ENCODE peak calls at places on chromosomes 6 and 20, in seven cellular contexts. N is CD4-positive, alpha-beta T cell; B is H1; Y is heart left ventricle; Z is nephron progenitor cell; U is mesothelial cell of epicardium; W is astrocyte of the spinal cord. T is an unnamed sample.

GRCh38 chr20:20196610-20197009 is 144.3 kb downstream of the CFAP61 start:
- DNase-seq in N (no peak), B (no peak), Y (no peak), Z (no peak), U (no peak), W (no peak), T (no peak)

GRCh38 chr20:22502731-22503191 is 81.6 kb downstream of the FOXA2 start:
- DNase-seq in N (no peak), B (no peak), Y (no peak), Z (no peak), U (no peak), W (no peak), T (no peak)

GRCh38 chr20:1895674-1896496 is 678 bp downstream of the SIRPA start:
- DNase-seq in N (no peak), B (peak), Y (peak), Z (no peak), U (no peak), W (peak), T (no peak)

GRCh38 chr6:56841751-56842150 is 113.2 kb upstream of the BEND6 start:
- DNase-seq in N (no peak), B (no peak), Y (no peak), Z (no peak), U (no peak), W (no peak), T (no peak)

GRCh38 chr6:70738028-70738427 is 70.3 kb downstream of the SMAP1 start:
- DNase-seq in N (no peak), B (no peak), Y (no peak), Z (no peak), U (no peak), W (peak), T (no peak)

GRCh38 chr20:62042025-62042820 is 23.5 kb downstream of the TAF4 start:
- DNase-seq in N (no peak), B (no peak), Y (peak), Z (no peak), U (peak), W (no peak), T (no peak)

GRCh38 chr20:63741354-63741675 is 1.7 kb downstream of the SLC2A4RG start:
- DNase-seq in N (no peak), B (no peak), Y (no peak), Z (no peak), U (no peak), W (no peak), T (no peak)

GRCh38 chr6:63997727-63998126 is 362.1 kb downstream of the PHF3 start:
- DNase-seq in N (no peak), B (no peak), Y (no peak), Z (no peak), U (no peak), W (no peak), T (no peak)

GRCh38 chr6:148758492-148758891 is 11.7 kb downstream of the UST start:
- DNase-seq in N (no peak), B (no peak), Y (no peak), Z (no peak), U (no peak), W (no peak), T (no peak)

GRCh38 chr20:12170406-12170805 is 252.7 kb downstream of the BTBD3 start:
- DNase-seq in N (no peak), B (no peak), Y (no peak), Z (no peak), U (no peak), W (no peak), T (no peak)

GRCh38 chr20:37759761-37760209 is 66.0 kb downstream of the CTNNBL1 start:
- DNase-seq in N (no peak), B (no peak), Y (no peak), Z (no peak), U (no peak), W (no peak), T (no peak)

GRCh38 chr6:170448317-170448716 is 104.8 kb downstream of the PSMB1 start:
- DNase-seq in N (no peak), B (no peak), Y (no peak), Z (no peak), U (no peak), W (no peak), T (no peak)

GRCh38 chr20:40685349-40685748 is 3.7 kb downstream of the MAFB start:
- DNase-seq in N (no peak), B (no peak), Y (no peak), Z (no peak), U (no peak), W (no peak), T (no peak)

GRCh38 chr6:69732640-69733039 is 64.2 kb downstream of the LMBRD1 start:
- DNase-seq in N (no peak), B (no peak), Y (no peak), Z (no peak), U (no peak), W (peak), T (peak)

GRCh38 chr6:5190467-5190866 is 70.3 kb downstream of the LYRM4 start:
- DNase-seq in N (no peak), B (no peak), Y (no peak), Z (no peak), U (no peak), W (peak), T (peak)

GRCh38 chr20:25308671-25309394 is 60.9 kb downstream of the PYGB start:
- DNase-seq in N (no peak), B (no peak), Y (no peak), Z (no peak), U (no peak), W (peak), T (no peak)

GRCh38 chr20:20085812-20086211 is 33.5 kb downstream of the CFAP61 start:
- DNase-seq in N (no peak), B (no peak), Y (peak), Z (no peak), U (no peak), W (no peak), T (no peak)

GRCh38 chr6:83215131-83216047 is 22.2 kb downstream of the RWDD2A start:
- DNase-seq in N (peak), B (no peak), Y (peak), Z (peak), U (no peak), W (peak), T (peak)

GRCh38 chr6:144767066-144767465 is 481.9 kb downstream of the UTRN start:
- DNase-seq in N (no peak), B (no peak), Y (no peak), Z (no peak), U (no peak), W (no peak), T (no peak)

GRCh38 chr6:43097098-43097489 is 21.0 kb downstream of the PTK7 start:
- DNase-seq in N (no peak), B (no peak), Y (no peak), Z (no peak), U (no peak), W (no peak), T (no peak)

GRCh38 chr6:102026649-102027048 is 633.1 kb downstream of the GRIK2 start:
- DNase-seq in N (no peak), B (no peak), Y (no peak), Z (no peak), U (no peak), W (no peak), T (peak)

GRCh38 chr20:22576273-22576672 is 8.1 kb downstream of the FOXA2 start:
- DNase-seq in N (no peak), B (no peak), Y (no peak), Z (no peak), U (no peak), W (no peak), T (no peak)

GRCh38 chr6:132060591-132060990 is 109.4 kb upstream of the CCN2 start:
- DNase-seq in N (no peak), B (no peak), Y (no peak), Z (no peak), U (no peak), W (peak), T (no peak)

GRCh38 chr6:30721198-30722024 is 1.3 kb downstream of the TUBB start:
- DNase-seq in N (peak), B (peak), Y (peak), Z (peak), U (peak), W (peak), T (peak)

GRCh38 chr6:88220493-88220892 is 54.3 kb upstream of the CNR1 start:
- DNase-seq in N (no peak), B (no peak), Y (no peak), Z (peak), U (no peak), W (peak), T (peak)

GRCh38 chr6:50102676-50103075 is 52.9 kb upstream of the DEFB112 start:
- DNase-seq in N (no peak), B (no peak), Y (no peak), Z (no peak), U (no peak), W (no peak), T (no peak)

GRCh38 chr20:23435675-23436539 is 3.6 kb upstream of the CSTL1 start:
- DNase-seq in N (no peak), B (no peak), Y (no peak), Z (no peak), U (no peak), W (no peak), T (no peak)

GRCh38 chr6:139409026-139409425 is 34.6 kb upstream of the CITED2 start:
- DNase-seq in N (no peak), B (no peak), Y (no peak), Z (no peak), U (no peak), W (peak), T (no peak)

GRCh38 chr20:39117486-39117885 is 155.3 kb downstream of the DHX35 start:
- DNase-seq in N (no peak), B (no peak), Y (no peak), Z (no peak), U (no peak), W (peak), T (peak)

GRCh38 chr20:44733341-44734069 is 12.2 kb upstream of the KCNK15 start:
- DNase-seq in N (peak), B (peak), Y (peak), Z (peak), U (no peak), W (peak), T (peak)

GRCh38 chr6:67640462-67640861 is 994.6 kb upstream of the ADGRB3 start:
- DNase-seq in N (no peak), B (no peak), Y (no peak), Z (no peak), U (no peak), W (peak), T (peak)

GRCh38 chr6:50272611-50273010 is 222.9 kb upstream of the DEFB112 start:
- DNase-seq in N (no peak), B (no peak), Y (no peak), Z (no peak), U (no peak), W (no peak), T (no peak)

GRCh38 chr6:140069576-140069975 is 695.1 kb upstream of the CITED2 start:
- DNase-seq in N (no peak), B (no peak), Y (no peak), Z (no peak), U (no peak), W (no peak), T (no peak)

GRCh38 chr20:35271904-35272303 is 6.0 kb downstream of the MMP24OS start:
- DNase-seq in N (no peak), B (no peak), Y (no peak), Z (no peak), U (no peak), W (no peak), T (no peak)

DNA sequence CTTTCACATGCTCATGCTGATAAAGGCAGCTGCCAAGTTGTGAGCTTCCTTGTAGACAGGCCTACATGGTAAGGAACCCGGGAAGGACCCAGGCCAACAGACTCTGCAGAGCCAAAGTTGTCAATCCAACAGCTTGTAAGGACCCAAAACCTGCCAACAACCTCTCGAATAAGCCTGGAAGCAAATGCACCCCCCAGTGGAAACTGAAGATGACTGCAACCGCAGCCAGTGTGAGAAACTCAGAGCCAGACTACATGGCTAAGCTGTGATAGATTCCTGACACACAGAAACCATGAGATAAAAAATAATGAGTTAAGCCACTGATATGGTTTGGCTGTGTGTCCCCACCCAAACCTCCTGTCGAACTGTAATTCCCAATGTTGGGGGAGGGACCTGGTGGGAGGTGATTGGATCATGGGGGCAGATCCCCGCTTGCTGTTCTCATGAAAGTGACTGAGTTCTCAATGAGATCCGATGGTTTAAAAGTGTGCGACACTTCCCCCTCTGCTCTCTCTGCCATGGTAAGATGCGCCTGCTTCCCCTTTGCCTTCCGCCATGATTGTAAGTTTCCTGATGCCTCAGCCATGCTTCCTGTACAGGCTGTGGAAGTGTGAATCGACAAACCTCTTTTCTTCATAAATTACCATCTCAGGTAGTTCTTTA is 18.8 kb upstream of the CLPSL2 start:
- DNase-seq in N (no peak), B (no peak), Y (no peak), Z (peak), U (no peak), W (peak), T (peak)
- TF ChIP-seq CTCF in N (no peak), B (peak), Y (no peak), Z (peak), U (no peak), W (peak), T (peak)

GRCh38 chr6:39496951-39497350 is 174.4 kb upstream of the KCNK16 start:
- DNase-seq in N (no peak), B (no peak), Y (peak), Z (no peak), U (no peak), W (no peak), T (no peak)
- TF ChIP-seq CTCF in N (no peak), B (no peak), Y (no peak), Z (no peak), U (no peak), W (no peak), T (no peak)

GRCh38 chr6:3280866-3281465 is 22.2 kb downstream of the PSMG4 start:
- DNase-seq in N (peak), B (no peak), Y (no peak), Z (no peak), U (no peak), W (peak), T (no peak)

GRCh38 chr6:3280091-3280490 is 21.3 kb downstream of the PSMG4 start:
- DNase-seq in N (peak), B (no peak), Y (no peak), Z (no peak), U (no peak), W (no peak), T (no peak)

GRCh38 chr6:3282461-3283236 is 23.9 kb downstream of the PSMG4 start:
- DNase-seq in N (peak), B (no peak), Y (no peak), Z (no peak), U (no peak), W (no peak), T (no peak)

GRCh38 chr6:3283241-3283640 is 24.5 kb downstream of the PSMG4 start:
- DNase-seq in N (no peak), B (no peak), Y (no peak), Z (no peak), U (no peak), W (no peak), T (no peak)

GRCh38 chr6:3281669-3282460 is 23.1 kb downstream of the PSMG4 start:
- DNase-seq in N (peak), B (no peak), Y (no peak), Z (no peak), U (no peak), W (peak), T (peak)
- TF ChIP-seq CTCF in N (no peak), B (no peak), Y (no peak), Z (no peak), U (no peak), W (no peak), T (no peak)

DNA sequence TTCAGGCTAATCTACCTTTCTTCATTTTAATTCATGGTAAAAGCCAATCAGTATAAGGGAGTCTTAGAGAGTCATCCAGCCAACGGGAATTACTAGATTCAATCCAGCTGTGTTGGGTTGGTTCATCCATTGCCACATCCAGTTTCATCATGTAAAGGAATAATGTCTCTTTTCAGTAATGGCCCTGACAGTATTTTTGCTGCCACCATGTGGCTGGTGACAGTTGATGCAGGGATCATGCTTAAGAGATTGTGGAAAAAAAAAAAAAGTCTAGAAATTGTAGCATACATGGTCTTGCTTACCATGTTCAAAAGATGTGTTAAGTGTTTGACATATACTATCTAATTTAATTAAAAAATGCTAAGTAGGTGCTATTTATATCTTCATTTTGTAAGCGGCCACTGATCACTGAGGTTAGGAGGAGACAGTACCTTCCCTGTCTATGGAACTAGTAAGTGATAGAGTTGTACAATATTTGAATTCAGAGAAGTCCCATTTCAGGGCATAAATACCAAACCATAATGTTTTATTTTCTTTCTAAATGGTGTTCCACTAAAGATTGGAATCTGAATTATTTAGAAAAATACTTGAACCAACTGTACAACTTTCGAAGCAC is 135.9 kb downstream of the KHDRBS2 start:
- DNase-seq in N (no peak), B (no peak), Y (no peak), Z (peak), U (no peak), W (peak), T (peak)
- TF ChIP-seq CTCF in N (no peak), B (peak), Y (peak), Z (peak), U (peak), W (peak), T (peak)

GRCh38 chr20:54212226-54212625 is 4.3 kb downstream of the PFDN4 start:
- DNase-seq in N (no peak), B (no peak), Y (no peak), Z (no peak), U (no peak), W (peak), T (no peak)

GRCh38 chr20:54207743-54208491 is at the start of gene PFDN4:
- DNase-seq in N (peak), B (peak), Y (peak), Z (peak), U (peak), W (peak), T (peak)

GRCh38 chr20:54207053-54207742 is 689 bp upstream of the PFDN4 start:
- DNase-seq in N (no peak), B (no peak), Y (no peak), Z (no peak), U (no peak), W (no peak), T (no peak)

GRCh38 chr20:54209216-54209813 is 1.4 kb downstream of the PFDN4 start:
- DNase-seq in N (no peak), B (no peak), Y (no peak), Z (no peak), U (no peak), W (no peak), T (no peak)

DNA sequence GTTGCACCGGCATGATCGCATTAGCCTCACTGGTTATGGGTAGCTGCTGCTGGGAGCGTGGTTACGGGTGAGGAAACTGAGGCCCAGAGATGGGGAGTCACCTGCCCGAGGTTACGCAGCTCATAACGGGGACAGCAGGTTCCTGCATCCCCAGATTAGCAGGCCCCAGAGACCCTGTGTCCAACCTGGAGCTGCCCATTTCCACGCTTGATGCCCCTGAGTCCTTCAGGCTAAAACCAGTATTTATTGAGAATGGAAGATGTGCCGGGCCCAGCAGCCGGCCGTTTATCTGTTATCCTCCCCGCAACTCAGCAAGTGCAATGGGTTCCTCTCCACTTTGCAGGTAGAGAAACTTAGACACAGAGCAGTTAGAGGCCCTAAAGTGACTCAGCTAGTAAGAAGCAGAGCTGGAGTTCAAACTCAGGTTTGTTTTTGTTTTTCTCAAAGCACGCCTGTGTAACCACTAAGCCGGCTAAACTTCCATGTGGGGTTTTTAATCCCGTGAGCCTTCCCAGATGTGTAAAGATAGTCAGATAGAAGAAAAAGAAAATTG is 681 bp downstream of the PFDN4 start:
- DNase-seq in N (no peak), B (no peak), Y (no peak), Z (peak), U (no peak), W (peak), T (peak)
- TF ChIP-seq CTCF in N (no peak), B (no peak), Y (no peak), Z (no peak), U (no peak), W (no peak), T (no peak)

GRCh38 chr6:147201885-147202515 is 2.2 kb upstream of the STXBP5 start:
- DNase-seq in N (no peak), B (no peak), Y (no peak), Z (no peak), U (no peak), W (peak), T (no peak)
- TF ChIP-seq CTCF in N (no peak), B (no peak), Y (no peak), Z (no peak), U (no peak), W (no peak), T (no peak)

DNA sequence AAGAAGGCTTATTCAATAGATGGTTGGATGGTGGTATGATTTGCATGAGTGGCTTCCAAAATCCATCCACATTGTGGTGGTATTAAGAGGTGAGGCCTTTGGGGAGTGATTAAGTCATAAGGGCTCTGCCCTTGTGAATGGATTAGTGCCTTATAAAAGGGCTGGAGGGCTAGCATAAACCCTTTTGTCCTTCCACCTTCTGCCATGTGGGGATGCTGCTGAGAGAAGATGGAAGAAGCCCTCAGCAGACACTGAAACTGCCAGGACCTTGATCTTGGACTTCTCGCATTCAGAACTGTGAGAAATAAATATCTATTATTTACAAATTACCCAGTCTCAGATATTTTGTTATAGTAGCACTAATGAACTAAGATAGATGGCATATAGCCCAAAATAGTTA is 27.8 kb upstream of the SRPK1 start:
- DNase-seq in N (no peak), B (no peak), Y (no peak), Z (no peak), U (no peak), W (peak), T (peak)
- TF ChIP-seq CTCF in N (no peak), B (peak), Y (no peak), Z (peak), U (no peak), W (peak), T (peak)

T was measured in A673.